ENCODE peak calls at places on chromosomes 5 and 9, in five cellular contexts. One of them, this sample, is unnamed.

GRCh38 chr9:109315889-109316640 is 4.8 kb downstream of the EPB41L4B start:
- DNase-seq in NCI-H526: peak; percentile 80
- DNase-seq in stomach: peak; percentile 96
- DNase-seq in T-helper 1 cell: no peak
- DNase-seq in central memory CD4-positive, alpha-beta T cell: no peak
- DNase-seq in this sample: no peak

GRCh38 chr5:100518377-100518776 is 16.8 kb upstream of the FAM174A start:
- DNase-seq in NCI-H526: no peak
- DNase-seq in stomach: no peak
- DNase-seq in T-helper 1 cell: no peak
- DNase-seq in central memory CD4-positive, alpha-beta T cell: no peak
- DNase-seq in this sample: no peak

GRCh38 chr5:168404366-168404765 is 81.9 kb upstream of the RARS1 start:
- DNase-seq in NCI-H526: no peak
- DNase-seq in stomach: no peak
- DNase-seq in T-helper 1 cell: no peak
- DNase-seq in central memory CD4-positive, alpha-beta T cell: no peak
- DNase-seq in this sample: no peak

GRCh38 chr5:386432-387341 is 56.3 kb upstream of the EXOC3 start:
- DNase-seq in NCI-H526: no peak
- DNase-seq in stomach: no peak
- DNase-seq in T-helper 1 cell: no peak
- DNase-seq in central memory CD4-positive, alpha-beta T cell: no peak
- DNase-seq in this sample: no peak

GRCh38 chr9:137772281-137772873 is 105.2 kb upstream of the CACNA1B start:
- DNase-seq in NCI-H526: peak; percentile 1
- DNase-seq in stomach: no peak
- DNase-seq in T-helper 1 cell: no peak
- DNase-seq in central memory CD4-positive, alpha-beta T cell: no peak
- DNase-seq in this sample: no peak

GRCh38 chr9:36781532-36781931 is 208.8 kb downstream of the MELK start:
- DNase-seq in NCI-H526: no peak
- DNase-seq in stomach: peak; percentile 28
- DNase-seq in T-helper 1 cell: no peak
- DNase-seq in central memory CD4-positive, alpha-beta T cell: no peak
- DNase-seq in this sample: no peak

GRCh38 chr5:63125862-63126261 is 547.2 kb downstream of the LRRC70 start:
- DNase-seq in NCI-H526: peak; percentile 3
- DNase-seq in stomach: no peak
- DNase-seq in T-helper 1 cell: no peak
- DNase-seq in central memory CD4-positive, alpha-beta T cell: no peak
- DNase-seq in this sample: no peak

GRCh38 chr5:57725628-57726504 is 243.3 kb upstream of the ACTBL2 start:
- DNase-seq in NCI-H526: no peak
- DNase-seq in stomach: no peak
- DNase-seq in T-helper 1 cell: no peak
- DNase-seq in central memory CD4-positive, alpha-beta T cell: no peak
- DNase-seq in this sample: no peak

GRCh38 chr9:132094314-132094791 is 14.7 kb upstream of the MED27 start:
- DNase-seq in NCI-H526: no peak
- DNase-seq in stomach: no peak
- DNase-seq in T-helper 1 cell: no peak
- DNase-seq in central memory CD4-positive, alpha-beta T cell: no peak
- DNase-seq in this sample: no peak

GRCh38 chr5:72378636-72379289 is 58.6 kb downstream of the PTCD2 start:
- DNase-seq in NCI-H526: no peak
- DNase-seq in stomach: no peak
- DNase-seq in T-helper 1 cell: no peak
- DNase-seq in central memory CD4-positive, alpha-beta T cell: no peak
- DNase-seq in this sample: no peak

GRCh38 chr5:57613726-57614125 is 131.1 kb upstream of the ACTBL2 start:
- DNase-seq in NCI-H526: no peak
- DNase-seq in stomach: no peak
- DNase-seq in T-helper 1 cell: no peak
- DNase-seq in central memory CD4-positive, alpha-beta T cell: no peak
- DNase-seq in this sample: no peak

GRCh38 chr5:93476211-93476851 is 104.7 kb downstream of the NR2F1-AS1 start:
- DNase-seq in NCI-H526: no peak
- DNase-seq in stomach: no peak
- DNase-seq in T-helper 1 cell: no peak
- DNase-seq in central memory CD4-positive, alpha-beta T cell: no peak
- DNase-seq in this sample: no peak

GRCh38 chr9:129632460-129632859 is 6.5 kb downstream of the NTMT1 start:
- DNase-seq in NCI-H526: no peak
- DNase-seq in stomach: no peak
- DNase-seq in T-helper 1 cell: no peak
- DNase-seq in central memory CD4-positive, alpha-beta T cell: no peak
- DNase-seq in this sample: no peak

GRCh38 chr5:66558562-66558961 is 37.6 kb upstream of the MAST4 start:
- DNase-seq in NCI-H526: no peak
- DNase-seq in stomach: no peak
- DNase-seq in T-helper 1 cell: no peak
- DNase-seq in central memory CD4-positive, alpha-beta T cell: no peak
- DNase-seq in this sample: no peak

GRCh38 chr9:70438341-70438924 is 24.0 kb upstream of the KLF9 start:
- DNase-seq in NCI-H526: no peak
- DNase-seq in stomach: peak; percentile 80
- DNase-seq in T-helper 1 cell: no peak
- DNase-seq in central memory CD4-positive, alpha-beta T cell: no peak
- DNase-seq in this sample: no peak

GRCh38 chr5:3348576-3349535 is 246.8 kb upstream of the IRX1 start:
- DNase-seq in NCI-H526: no peak
- DNase-seq in stomach: peak; percentile 22
- DNase-seq in T-helper 1 cell: no peak
- DNase-seq in central memory CD4-positive, alpha-beta T cell: no peak
- DNase-seq in this sample: no peak

GRCh38 chr9:4762108-4762888 is 21.3 kb upstream of the AK3 start:
- DNase-seq in NCI-H526: peak; percentile 89
- DNase-seq in stomach: peak; percentile 88
- DNase-seq in T-helper 1 cell: peak; percentile 44
- DNase-seq in central memory CD4-positive, alpha-beta T cell: peak; percentile 70
- DNase-seq in this sample: peak; percentile 84

GRCh38 chr5:74616236-74617146 is 24.0 kb downstream of the ENC1 start:
- DNase-seq in NCI-H526: no peak
- DNase-seq in stomach: no peak
- DNase-seq in T-helper 1 cell: no peak
- DNase-seq in central memory CD4-positive, alpha-beta T cell: no peak
- DNase-seq in this sample: no peak

GRCh38 chr5:101292199-101292598 is 389.1 kb upstream of the ST8SIA4 start:
- DNase-seq in NCI-H526: no peak
- DNase-seq in stomach: no peak
- DNase-seq in T-helper 1 cell: no peak
- DNase-seq in central memory CD4-positive, alpha-beta T cell: no peak
- DNase-seq in this sample: no peak

GRCh38 chr5:150672237-150672883 is 11.3 kb downstream of the MYOZ3 start:
- DNase-seq in NCI-H526: peak; percentile 75
- DNase-seq in stomach: peak; percentile 47
- DNase-seq in T-helper 1 cell: no peak
- DNase-seq in central memory CD4-positive, alpha-beta T cell: peak; percentile 13
- DNase-seq in this sample: peak; percentile 17

GRCh38 chr5:95148453-95148852 is 136.4 kb downstream of the MCTP1 start:
- DNase-seq in NCI-H526: no peak
- DNase-seq in stomach: no peak
- DNase-seq in T-helper 1 cell: no peak
- DNase-seq in central memory CD4-positive, alpha-beta T cell: no peak
- DNase-seq in this sample: no peak

GRCh38 chr9:107739601-107740082 is 250.1 kb upstream of the KLF4 start:
- DNase-seq in NCI-H526: no peak
- DNase-seq in stomach: peak; percentile 71
- DNase-seq in T-helper 1 cell: no peak
- DNase-seq in central memory CD4-positive, alpha-beta T cell: no peak
- DNase-seq in this sample: no peak

GRCh38 chr9:24545285-24545684 is 412 bp downstream of the IZUMO3 start:
- DNase-seq in NCI-H526: no peak
- DNase-seq in stomach: no peak
- DNase-seq in T-helper 1 cell: no peak
- DNase-seq in central memory CD4-positive, alpha-beta T cell: no peak
- DNase-seq in this sample: no peak

GRCh38 chr5:58268263-58268662 is 191.6 kb downstream of the PLK2 start:
- DNase-seq in NCI-H526: no peak
- DNase-seq in stomach: no peak
- DNase-seq in T-helper 1 cell: no peak
- DNase-seq in central memory CD4-positive, alpha-beta T cell: no peak
- DNase-seq in this sample: no peak

GRCh38 chr9:95415158-95415557 is 97.6 kb upstream of the FANCC start:
- DNase-seq in NCI-H526: no peak
- DNase-seq in stomach: no peak
- DNase-seq in T-helper 1 cell: no peak
- DNase-seq in central memory CD4-positive, alpha-beta T cell: no peak
- DNase-seq in this sample: no peak

GRCh38 chr9:126154869-126155268 is 171.8 kb upstream of the MVB12B start:
- DNase-seq in NCI-H526: no peak
- DNase-seq in stomach: no peak
- DNase-seq in T-helper 1 cell: no peak
- DNase-seq in central memory CD4-positive, alpha-beta T cell: no peak
- DNase-seq in this sample: no peak

GRCh38 chr9:106956971-106957370 is 94.0 kb downstream of the ZNF462 start:
- DNase-seq in NCI-H526: no peak
- DNase-seq in stomach: no peak
- DNase-seq in T-helper 1 cell: no peak
- DNase-seq in central memory CD4-positive, alpha-beta T cell: no peak
- DNase-seq in this sample: no peak

GRCh38 chr9:69573666-69574456 is 98.3 kb downstream of the APBA1 start:
- DNase-seq in NCI-H526: no peak
- DNase-seq in stomach: no peak
- DNase-seq in T-helper 1 cell: no peak
- DNase-seq in central memory CD4-positive, alpha-beta T cell: no peak
- DNase-seq in this sample: no peak

GRCh38 chr9:91320299-91320698 is 41.4 kb downstream of the AUH start:
- DNase-seq in NCI-H526: no peak
- DNase-seq in stomach: no peak
- DNase-seq in T-helper 1 cell: no peak
- DNase-seq in central memory CD4-positive, alpha-beta T cell: no peak
- DNase-seq in this sample: no peak

GRCh38 chr5:157519579-157520253 is 55.9 kb downstream of the ADAM19 start:
- DNase-seq in NCI-H526: no peak
- DNase-seq in stomach: no peak
- DNase-seq in T-helper 1 cell: no peak
- DNase-seq in central memory CD4-positive, alpha-beta T cell: peak; percentile 14
- DNase-seq in this sample: no peak

GRCh38 chr9:137278061-137278912 is 761 bp downstream of the TOR4A start:
- DNase-seq in NCI-H526: no peak
- DNase-seq in stomach: no peak
- DNase-seq in T-helper 1 cell: no peak
- DNase-seq in central memory CD4-positive, alpha-beta T cell: no peak
- DNase-seq in this sample: no peak

GRCh38 chr5:98769256-98770157 is 4.0 kb upstream of the RGMB start:
- DNase-seq in NCI-H526: peak; percentile 29
- DNase-seq in stomach: peak; percentile 38
- DNase-seq in T-helper 1 cell: no peak
- DNase-seq in central memory CD4-positive, alpha-beta T cell: no peak
- DNase-seq in this sample: peak; percentile 50

GRCh38 chr5:19042106-19042505 is 945.9 kb downstream of the CDH18 start:
- DNase-seq in NCI-H526: no peak
- DNase-seq in stomach: no peak
- DNase-seq in T-helper 1 cell: no peak
- DNase-seq in central memory CD4-positive, alpha-beta T cell: no peak
- DNase-seq in this sample: no peak

GRCh38 chr9:133990366-133991210 is 1.5 kb downstream of the VAV2 start:
- DNase-seq in NCI-H526: peak; percentile 27
- DNase-seq in stomach: peak; percentile 62
- DNase-seq in T-helper 1 cell: no peak
- DNase-seq in central memory CD4-positive, alpha-beta T cell: no peak
- DNase-seq in this sample: no peak

GRCh38 chr5:154857091-154857533 is 1.3 kb upstream of the CNOT8 start:
- DNase-seq in NCI-H526: peak; percentile 58
- DNase-seq in stomach: peak; percentile 82
- DNase-seq in T-helper 1 cell: peak; percentile 33
- DNase-seq in central memory CD4-positive, alpha-beta T cell: no peak
- DNase-seq in this sample: peak; percentile 48

GRCh38 chr5:132773601-132774355 is 3.3 kb downstream of the SEPTIN8 start:
- DNase-seq in NCI-H526: no peak
- DNase-seq in stomach: no peak
- DNase-seq in T-helper 1 cell: no peak
- DNase-seq in central memory CD4-positive, alpha-beta T cell: no peak
- DNase-seq in this sample: no peak

GRCh38 chr5:106127341-106127781 is 1543.4 kb downstream of the EFNA5 start:
- DNase-seq in NCI-H526: no peak
- DNase-seq in stomach: no peak
- DNase-seq in T-helper 1 cell: no peak
- DNase-seq in central memory CD4-positive, alpha-beta T cell: no peak
- DNase-seq in this sample: no peak

GRCh38 chr9:18791074-18791473 is 241.9 kb downstream of the SAXO1 start:
- DNase-seq in NCI-H526: peak; percentile 41
- DNase-seq in stomach: no peak
- DNase-seq in T-helper 1 cell: no peak
- DNase-seq in central memory CD4-positive, alpha-beta T cell: no peak
- DNase-seq in this sample: no peak

GRCh38 chr9:126752881-126753670 is 51.8 kb upstream of the ZBTB43 start:
- DNase-seq in NCI-H526: no peak
- DNase-seq in stomach: no peak
- DNase-seq in T-helper 1 cell: no peak
- DNase-seq in central memory CD4-positive, alpha-beta T cell: no peak
- DNase-seq in this sample: no peak